ENCODE peak calls at places on chromosomes 2 and 18, in nine cellular contexts. One of them, this sample, is unnamed.

GRCh38 chr2:198660491-198660890 is 797.2 kb downstream of the SATB2 start:
- DNase-seq in heart left ventricle: no peak
- DNase-seq in heart right ventricle: no peak
- DNase-seq in CD8-positive, alpha-beta T cell: no peak
- DNase-seq in IMR-90: peak
- DNase-seq in effector memory CD4-positive, alpha-beta T cell: no peak
- DNase-seq in pancreas: no peak
- DNase-seq in cardiac muscle cell: no peak
- DNase-seq in GM23248: peak
- DNase-seq in this sample: no peak

GRCh38 chr2:80073134-80073561 is 231.4 kb downstream of the LRRTM1 start:
- DNase-seq in pancreas: no peak
- DNase-seq in heart left ventricle: peak
- DNase-seq in heart right ventricle: peak
- DNase-seq in GM23248: peak
- DNase-seq in effector memory CD4-positive, alpha-beta T cell: no peak
- DNase-seq in CD8-positive, alpha-beta T cell: no peak
- DNase-seq in cardiac muscle cell: peak
- DNase-seq in IMR-90: peak
- DNase-seq in this sample: peak

GRCh38 chr2:232886632-232887031 is 16.6 kb downstream of the SNORC start:
- DNase-seq in cardiac muscle cell: no peak
- DNase-seq in pancreas: no peak
- DNase-seq in CD8-positive, alpha-beta T cell: no peak
- DNase-seq in heart right ventricle: no peak
- DNase-seq in IMR-90: no peak
- DNase-seq in heart left ventricle: no peak
- DNase-seq in effector memory CD4-positive, alpha-beta T cell: no peak
- DNase-seq in GM23248: no peak
- DNase-seq in this sample: no peak

GRCh38 chr2:102061962-102062795 is 70.4 kb downstream of the IL1R2 start:
- DNase-seq in effector memory CD4-positive, alpha-beta T cell: no peak
- DNase-seq in pancreas: no peak
- DNase-seq in heart right ventricle: peak
- DNase-seq in cardiac muscle cell: no peak
- DNase-seq in IMR-90: peak
- DNase-seq in heart left ventricle: peak
- DNase-seq in GM23248: peak
- DNase-seq in CD8-positive, alpha-beta T cell: no peak
- DNase-seq in this sample: no peak

GRCh38 chr2:240126731-240127130 is 9.4 kb downstream of the COPS9 start:
- DNase-seq in cardiac muscle cell: no peak
- DNase-seq in CD8-positive, alpha-beta T cell: no peak
- DNase-seq in heart right ventricle: no peak
- DNase-seq in pancreas: no peak
- DNase-seq in heart left ventricle: no peak
- DNase-seq in effector memory CD4-positive, alpha-beta T cell: no peak
- DNase-seq in IMR-90: no peak
- DNase-seq in GM23248: no peak
- DNase-seq in this sample: no peak

GRCh38 chr2:40049782-40050181 is 270.7 kb upstream of the THUMPD2 start:
- DNase-seq in CD8-positive, alpha-beta T cell: no peak
- DNase-seq in GM23248: peak
- DNase-seq in heart right ventricle: no peak
- DNase-seq in cardiac muscle cell: no peak
- DNase-seq in IMR-90: no peak
- DNase-seq in pancreas: no peak
- DNase-seq in heart left ventricle: no peak
- DNase-seq in effector memory CD4-positive, alpha-beta T cell: no peak
- DNase-seq in this sample: no peak

GRCh38 chr18:834086-834720 is 22.2 kb upstream of the YES1 start:
- DNase-seq in CD8-positive, alpha-beta T cell: no peak
- DNase-seq in heart left ventricle: no peak
- DNase-seq in IMR-90: no peak
- DNase-seq in effector memory CD4-positive, alpha-beta T cell: no peak
- DNase-seq in heart right ventricle: no peak
- DNase-seq in GM23248: no peak
- DNase-seq in pancreas: no peak
- DNase-seq in cardiac muscle cell: no peak
- DNase-seq in this sample: no peak

GRCh38 chr18:35267809-35268208 is 22.2 kb downstream of the ZSCAN30 start:
- DNase-seq in CD8-positive, alpha-beta T cell: peak
- DNase-seq in GM23248: no peak
- DNase-seq in cardiac muscle cell: no peak
- DNase-seq in IMR-90: no peak
- DNase-seq in pancreas: peak
- DNase-seq in heart left ventricle: peak
- DNase-seq in heart right ventricle: peak
- DNase-seq in effector memory CD4-positive, alpha-beta T cell: no peak
- DNase-seq in this sample: peak

GRCh38 chr2:25521665-25522387 is 151.6 kb downstream of the DTNB start:
- DNase-seq in IMR-90: peak
- DNase-seq in GM23248: peak
- DNase-seq in heart left ventricle: no peak
- DNase-seq in CD8-positive, alpha-beta T cell: peak
- DNase-seq in cardiac muscle cell: peak
- DNase-seq in pancreas: no peak
- DNase-seq in heart right ventricle: peak
- DNase-seq in effector memory CD4-positive, alpha-beta T cell: no peak
- DNase-seq in this sample: no peak

GRCh38 chr2:151138507-151138906 is 123.2 kb downstream of the RBM43 start:
- DNase-seq in cardiac muscle cell: no peak
- DNase-seq in pancreas: no peak
- DNase-seq in GM23248: peak
- DNase-seq in CD8-positive, alpha-beta T cell: no peak
- DNase-seq in heart right ventricle: no peak
- DNase-seq in heart left ventricle: no peak
- DNase-seq in effector memory CD4-positive, alpha-beta T cell: no peak
- DNase-seq in IMR-90: peak
- DNase-seq in this sample: no peak

GRCh38 chr2:3192920-3193319 is 184.7 kb downstream of the EIPR1 start:
- DNase-seq in heart right ventricle: no peak
- DNase-seq in IMR-90: no peak
- DNase-seq in pancreas: no peak
- DNase-seq in effector memory CD4-positive, alpha-beta T cell: no peak
- DNase-seq in CD8-positive, alpha-beta T cell: no peak
- DNase-seq in GM23248: no peak
- DNase-seq in cardiac muscle cell: no peak
- DNase-seq in heart left ventricle: no peak
- DNase-seq in this sample: no peak

GRCh38 chr2:205370726-205371125 is 311.6 kb upstream of the NRP2 start:
- DNase-seq in effector memory CD4-positive, alpha-beta T cell: no peak
- DNase-seq in heart right ventricle: no peak
- DNase-seq in heart left ventricle: no peak
- DNase-seq in GM23248: no peak
- DNase-seq in cardiac muscle cell: no peak
- DNase-seq in pancreas: no peak
- DNase-seq in IMR-90: no peak
- DNase-seq in CD8-positive, alpha-beta T cell: no peak
- DNase-seq in this sample: no peak

GRCh38 chr2:205372141-205372540 is 310.2 kb upstream of the NRP2 start:
- DNase-seq in CD8-positive, alpha-beta T cell: no peak
- DNase-seq in effector memory CD4-positive, alpha-beta T cell: no peak
- DNase-seq in IMR-90: peak
- DNase-seq in GM23248: peak
- DNase-seq in heart right ventricle: no peak
- DNase-seq in pancreas: no peak
- DNase-seq in heart left ventricle: no peak
- DNase-seq in cardiac muscle cell: peak
- DNase-seq in this sample: no peak

GRCh38 chr2:205367536-205367935 is 314.8 kb upstream of the NRP2 start:
- DNase-seq in IMR-90: peak
- DNase-seq in pancreas: no peak
- DNase-seq in heart left ventricle: no peak
- DNase-seq in CD8-positive, alpha-beta T cell: no peak
- DNase-seq in effector memory CD4-positive, alpha-beta T cell: no peak
- DNase-seq in GM23248: no peak
- DNase-seq in heart right ventricle: no peak
- DNase-seq in cardiac muscle cell: no peak
- DNase-seq in this sample: no peak

GRCh38 chr2:205366336-205367060 is 315.8 kb upstream of the NRP2 start:
- DNase-seq in heart right ventricle: no peak
- DNase-seq in GM23248: no peak
- DNase-seq in effector memory CD4-positive, alpha-beta T cell: no peak
- DNase-seq in heart left ventricle: no peak
- DNase-seq in pancreas: no peak
- DNase-seq in CD8-positive, alpha-beta T cell: no peak
- DNase-seq in IMR-90: peak
- DNase-seq in cardiac muscle cell: peak
- DNase-seq in this sample: no peak

DNA sequence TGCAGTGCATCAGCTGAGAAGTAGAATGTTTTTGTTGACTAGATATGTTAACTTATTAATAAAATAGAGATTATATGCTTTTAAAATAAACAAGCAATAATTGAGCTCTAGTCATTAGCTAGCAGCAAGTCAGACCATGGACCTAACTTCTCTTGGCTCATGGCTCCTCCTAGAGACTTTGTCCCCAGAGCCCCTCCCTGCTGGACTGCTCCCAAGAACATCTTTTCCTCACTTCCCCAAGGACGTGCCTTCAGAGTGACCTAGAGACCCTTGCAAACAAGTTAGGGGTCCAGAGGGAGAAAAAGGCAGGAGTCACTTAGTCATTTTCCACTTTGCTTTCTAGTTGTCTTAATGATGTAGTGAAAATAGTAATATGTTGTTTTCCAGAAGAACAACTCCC is 312.5 kb upstream of the NRP2 start:
- DNase-seq in GM23248: no peak
- DNase-seq in heart right ventricle: peak
- DNase-seq in effector memory CD4-positive, alpha-beta T cell: no peak
- DNase-seq in heart left ventricle: no peak
- DNase-seq in CD8-positive, alpha-beta T cell: no peak
- DNase-seq in IMR-90: no peak
- DNase-seq in cardiac muscle cell: no peak
- DNase-seq in pancreas: no peak
- DNase-seq in this sample: no peak
- H3K27ac ChIP-seq in GM23248: no peak
- H3K27ac ChIP-seq in heart right ventricle: no peak
- H3K27ac ChIP-seq in effector memory CD4-positive, alpha-beta T cell: no peak
- H3K27ac ChIP-seq in heart left ventricle: no peak
- H3K27ac ChIP-seq in CD8-positive, alpha-beta T cell: no peak
- H3K27ac ChIP-seq in IMR-90: no peak
- H3K27ac ChIP-seq in cardiac muscle cell: no peak
- H3K27ac ChIP-seq in pancreas: no peak
- H3K27ac ChIP-seq in this sample: no peak

DNA sequence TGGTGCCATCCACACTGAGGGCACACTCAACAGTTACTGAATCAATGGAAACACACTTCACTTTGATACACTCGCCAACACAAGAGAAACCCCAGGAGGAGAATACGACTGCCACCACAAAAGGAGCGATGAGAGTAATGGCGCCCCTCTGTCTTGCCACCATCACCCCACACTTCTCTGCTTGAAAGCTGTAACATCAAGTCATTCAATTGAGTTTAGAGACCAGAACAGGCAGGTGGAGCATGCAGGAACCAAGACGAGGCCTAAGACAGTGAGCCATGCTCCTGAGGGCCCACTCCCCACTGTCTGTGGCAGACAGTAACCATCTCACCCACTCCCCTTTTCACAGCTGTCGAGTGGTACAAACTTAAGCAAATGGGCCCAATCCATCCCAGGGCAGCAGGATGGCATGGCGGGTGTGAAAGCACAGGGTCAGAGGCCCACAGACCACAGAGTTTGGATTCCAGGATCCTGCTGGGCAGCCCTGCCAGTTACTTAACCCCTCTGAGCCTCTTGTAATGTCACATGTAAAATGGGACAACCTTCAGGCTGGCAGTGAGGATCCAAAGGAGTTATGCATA is 101.9 kb downstream of the TNS1 start:
- DNase-seq in pancreas: peak
- DNase-seq in effector memory CD4-positive, alpha-beta T cell: no peak
- DNase-seq in CD8-positive, alpha-beta T cell: no peak
- DNase-seq in heart left ventricle: peak
- DNase-seq in cardiac muscle cell: no peak
- DNase-seq in IMR-90: no peak
- DNase-seq in GM23248: no peak
- DNase-seq in heart right ventricle: no peak
- DNase-seq in this sample: no peak
- H3K27ac ChIP-seq in pancreas: peak
- H3K27ac ChIP-seq in effector memory CD4-positive, alpha-beta T cell: no peak
- H3K27ac ChIP-seq in CD8-positive, alpha-beta T cell: no peak
- H3K27ac ChIP-seq in heart left ventricle: peak
- H3K27ac ChIP-seq in cardiac muscle cell: no peak
- H3K27ac ChIP-seq in IMR-90: peak
- H3K27ac ChIP-seq in GM23248: peak
- H3K27ac ChIP-seq in heart right ventricle: peak
- H3K27ac ChIP-seq in this sample: peak

GRCh38 chr2:62660087-62660486 is 45.4 kb upstream of the EHBP1 start:
- DNase-seq in GM23248: peak
- DNase-seq in effector memory CD4-positive, alpha-beta T cell: no peak
- DNase-seq in heart left ventricle: no peak
- DNase-seq in cardiac muscle cell: no peak
- DNase-seq in heart right ventricle: no peak
- DNase-seq in IMR-90: no peak
- DNase-seq in CD8-positive, alpha-beta T cell: no peak
- DNase-seq in pancreas: no peak
- DNase-seq in this sample: no peak

GRCh38 chr2:62662131-62662530 is 43.4 kb upstream of the EHBP1 start:
- DNase-seq in effector memory CD4-positive, alpha-beta T cell: no peak
- DNase-seq in heart left ventricle: no peak
- DNase-seq in CD8-positive, alpha-beta T cell: no peak
- DNase-seq in GM23248: no peak
- DNase-seq in cardiac muscle cell: no peak
- DNase-seq in IMR-90: no peak
- DNase-seq in heart right ventricle: no peak
- DNase-seq in pancreas: no peak
- DNase-seq in this sample: no peak

GRCh38 chr2:62661263-62661635 is 44.3 kb upstream of the EHBP1 start:
- DNase-seq in IMR-90: no peak
- DNase-seq in effector memory CD4-positive, alpha-beta T cell: no peak
- DNase-seq in cardiac muscle cell: no peak
- DNase-seq in heart right ventricle: no peak
- DNase-seq in GM23248: peak
- DNase-seq in CD8-positive, alpha-beta T cell: no peak
- DNase-seq in heart left ventricle: no peak
- DNase-seq in pancreas: no peak
- DNase-seq in this sample: no peak

GRCh38 chr2:62662548-62662947 is 43.0 kb upstream of the EHBP1 start:
- DNase-seq in IMR-90: no peak
- DNase-seq in cardiac muscle cell: no peak
- DNase-seq in GM23248: peak
- DNase-seq in heart right ventricle: no peak
- DNase-seq in CD8-positive, alpha-beta T cell: no peak
- DNase-seq in effector memory CD4-positive, alpha-beta T cell: no peak
- DNase-seq in pancreas: no peak
- DNase-seq in heart left ventricle: no peak
- DNase-seq in this sample: no peak

GRCh38 chr2:62660582-62661262 is 44.8 kb upstream of the EHBP1 start:
- DNase-seq in CD8-positive, alpha-beta T cell: no peak
- DNase-seq in IMR-90: peak
- DNase-seq in pancreas: no peak
- DNase-seq in GM23248: peak
- DNase-seq in heart left ventricle: no peak
- DNase-seq in cardiac muscle cell: no peak
- DNase-seq in heart right ventricle: no peak
- DNase-seq in effector memory CD4-positive, alpha-beta T cell: no peak
- DNase-seq in this sample: no peak
- H3K27ac ChIP-seq in CD8-positive, alpha-beta T cell: no peak
- H3K27ac ChIP-seq in IMR-90: peak
- H3K27ac ChIP-seq in pancreas: no peak
- H3K27ac ChIP-seq in GM23248: peak
- H3K27ac ChIP-seq in heart left ventricle: no peak
- H3K27ac ChIP-seq in cardiac muscle cell: no peak
- H3K27ac ChIP-seq in heart right ventricle: no peak
- H3K27ac ChIP-seq in effector memory CD4-positive, alpha-beta T cell: no peak
- H3K27ac ChIP-seq in this sample: peak

GRCh38 chr18:79863161-79863945 is 65.6 kb downstream of the KCNG2 start:
- DNase-seq in IMR-90: no peak
- DNase-seq in CD8-positive, alpha-beta T cell: no peak
- DNase-seq in heart left ventricle: no peak
- DNase-seq in pancreas: no peak
- DNase-seq in effector memory CD4-positive, alpha-beta T cell: no peak
- DNase-seq in GM23248: no peak
- DNase-seq in heart right ventricle: no peak
- DNase-seq in cardiac muscle cell: no peak
- DNase-seq in this sample: peak
- H3K27ac ChIP-seq in IMR-90: no peak
- H3K27ac ChIP-seq in CD8-positive, alpha-beta T cell: no peak
- H3K27ac ChIP-seq in heart left ventricle: no peak
- H3K27ac ChIP-seq in pancreas: no peak
- H3K27ac ChIP-seq in effector memory CD4-positive, alpha-beta T cell: no peak
- H3K27ac ChIP-seq in GM23248: no peak
- H3K27ac ChIP-seq in heart right ventricle: no peak
- H3K27ac ChIP-seq in cardiac muscle cell: no peak
- H3K27ac ChIP-seq in this sample: no peak

This sample was measured in transverse colon.